ENCODE peak calls at places on chromosomes 3 and 15, in ten cellular contexts. A is endodermal cell; K is sigmoid colon; R is hepatocyte; E is mesendoderm; H is DND-41; S is CD8-positive, alpha-beta memory T cell; P is Peyer's patch; Q is pancreas; T is K562. N is an unnamed sample.

GRCh38 chr3:106176734-106177133 is 307.9 kb upstream of the CBLB start:
- DNase-seq in A (no peak), K (no peak), R (no peak), E (no peak), H (peak; percentile 35), S (peak; percentile 74), P (no peak), Q (no peak), T (no peak), N (no peak)

GRCh38 chr3:60579734-60580133 is 671.5 kb downstream of the FHIT start:
- DNase-seq in A (no peak), K (no peak), R (peak; percentile 36), E (peak; percentile 38), H (no peak), S (no peak), P (no peak), Q (no peak), T (no peak), N (no peak)

GRCh38 chr3:184911570-184911969 is 99.6 kb downstream of the VPS8 start:
- DNase-seq in A (no peak), K (no peak), R (no peak), E (no peak), H (no peak), S (no peak), P (no peak), Q (no peak), T (no peak), N (no peak)

GRCh38 chr3:194995922-194996321 is 275.0 kb downstream of the XXYLT1 start:
- DNase-seq in A (peak; percentile 33), K (peak; percentile 26), R (no peak), E (no peak), H (no peak), S (no peak), P (peak; percentile 36), Q (no peak), T (no peak), N (peak; percentile 22)

GRCh38 chr3:49158108-49158709 is 7.9 kb downstream of the CCDC71 start:
- DNase-seq in A (peak; percentile 90), K (no peak), R (peak; percentile 49), E (peak; percentile 77), H (peak; percentile 75), S (peak; percentile 78), P (peak; percentile 89), Q (no peak), T (peak; percentile 40), N (no peak)

GRCh38 chr15:94306700-94307650 is 75.6 kb downstream of the MCTP2 start:
- DNase-seq in A (no peak), K (no peak), R (no peak), E (no peak), H (no peak), S (peak; percentile 53), P (no peak), Q (no peak), T (no peak), N (no peak)

GRCh38 chr15:93040288-93041158 is 48.5 kb downstream of the RGMA start:
- DNase-seq in A (no peak), K (peak; percentile 60), R (no peak), E (no peak), H (no peak), S (peak; percentile 21), P (no peak), Q (peak; percentile 23), T (no peak), N (peak; percentile 84)

GRCh38 chr3:10628902-10629700 is 123.7 kb upstream of the ATP2B2 start:
- DNase-seq in A (no peak), K (no peak), R (no peak), E (no peak), H (no peak), S (no peak), P (no peak), Q (no peak), T (no peak), N (no peak)

GRCh38 chr15:67175643-67176071 is 78.8 kb downstream of the AAGAB start:
- DNase-seq in A (peak; percentile 71), K (peak; percentile 83), R (peak; percentile 55), E (peak; percentile 65), H (no peak), S (no peak), P (peak; percentile 69), Q (no peak), T (no peak), N (no peak)

GRCh38 chr3:50644556-50644955 is 27.6 kb downstream of the MAPKAPK3 start:
- DNase-seq in A (no peak), K (no peak), R (no peak), E (no peak), H (no peak), S (no peak), P (no peak), Q (no peak), T (no peak), N (no peak)

GRCh38 chr3:4716731-4717362 is 223.7 kb downstream of the ITPR1 start:
- DNase-seq in A (no peak), K (no peak), R (no peak), E (no peak), H (no peak), S (no peak), P (no peak), Q (no peak), T (no peak), N (no peak)

GRCh38 chr15:68354923-68355322 is 77.0 kb downstream of the ITGA11 start:
- DNase-seq in A (peak; percentile 55), K (no peak), R (peak; percentile 63), E (peak; percentile 74), H (no peak), S (no peak), P (no peak), Q (no peak), T (no peak), N (no peak)

GRCh38 chr3:112653209-112653871 is 12.4 kb upstream of the CCDC80 start:
- DNase-seq in A (no peak), K (peak; percentile 68), R (peak; percentile 42), E (no peak), H (no peak), S (no peak), P (no peak), Q (no peak), T (no peak), N (no peak)

GRCh38 chr15:48557335-48557734 is 88.2 kb downstream of the FBN1 start:
- DNase-seq in A (no peak), K (no peak), R (no peak), E (no peak), H (no peak), S (no peak), P (no peak), Q (no peak), T (no peak), N (no peak)

GRCh38 chr3:117610156-117610555 is 900.6 kb downstream of the TUSC7 start:
- DNase-seq in A (no peak), K (no peak), R (no peak), E (no peak), H (no peak), S (no peak), P (no peak), Q (no peak), T (no peak), N (no peak)

GRCh38 chr3:129614927-129615363 is 8.5 kb upstream of the PLXND1 start:
- DNase-seq in A (no peak), K (peak; percentile 77), R (no peak), E (no peak), H (no peak), S (no peak), P (no peak), Q (peak; percentile 55), T (peak; percentile 52), N (peak; percentile 77)
- H3K27me3 ChIP-seq in A (no peaks in the 10 kb centered on the region), K (no peaks in the 10 kb centered on the region), R (no peaks in the 10 kb centered on the region), E (no peaks in the 10 kb centered on the region), H (no peaks in the 10 kb centered on the region), S (no peaks in the 10 kb centered on the region), P (no peaks in the 10 kb centered on the region), Q (no peaks in the 10 kb centered on the region), T (no peaks in the 10 kb centered on the region), N (no peaks in the 10 kb centered on the region)

DNA sequence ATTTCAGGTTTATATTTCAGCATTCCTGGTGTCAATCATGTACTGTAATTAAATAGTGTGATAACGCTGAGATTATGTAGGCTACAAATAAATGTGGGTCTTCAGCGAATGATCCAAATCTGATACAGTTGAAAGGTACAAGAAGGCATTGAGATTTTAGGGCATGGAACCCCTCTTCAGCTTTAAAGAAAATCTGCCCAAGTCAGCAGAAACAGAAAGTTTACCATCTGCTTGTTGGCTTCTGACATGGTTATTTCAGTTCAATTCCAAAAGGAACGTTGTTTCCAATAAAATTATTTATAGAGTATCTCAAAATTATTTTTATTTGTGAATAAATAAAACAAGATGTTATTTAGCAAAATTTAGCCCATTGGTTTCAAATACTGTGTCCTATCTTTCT is 400.2 kb upstream of the RORA start:
- DNase-seq in A (no peak), K (no peak), R (no peak), E (no peak), H (no peak), S (no peak), P (no peak), Q (no peak), T (no peak), N (no peak)
- H3K27me3 ChIP-seq in A (no peaks in the 10 kb centered on the region), K (no peaks in the 10 kb centered on the region), R (no peaks in the 10 kb centered on the region), E (no peaks in the 10 kb centered on the region), H (peaks cover 4% of the 10 kb centered on the region), S (no peaks in the 10 kb centered on the region), P (no peaks in the 10 kb centered on the region), Q (no peaks in the 10 kb centered on the region), T (no peaks in the 10 kb centered on the region), N (no peaks in the 10 kb centered on the region)

GRCh38 chr3:71776543-71776942 is 8.4 kb downstream of the PROK2 start:
- DNase-seq in A (no peak), K (no peak), R (no peak), E (no peak), H (no peak), S (no peak), P (no peak), Q (no peak), T (no peak), N (no peak)
- H3K27me3 ChIP-seq in A (peaks cover 8% of the 10 kb centered on the region), K (peaks cover 10% of the 10 kb centered on the region), R (peaks cover 42% of the 10 kb centered on the region), E (no peaks in the 10 kb centered on the region), H (no peaks in the 10 kb centered on the region), S (peaks cover 10% of the 10 kb centered on the region), P (no peaks in the 10 kb centered on the region), Q (peaks cover 21% of the 10 kb centered on the region), T (no peaks in the 10 kb centered on the region), N (peaks cover 30% of the 10 kb centered on the region)

GRCh38 chr3:190862209-190863118 is at the start of gene GMNC:
- DNase-seq in A (peak; percentile 93), K (peak; percentile 89), R (peak; percentile 89), E (peak; percentile 87), H (no peak), S (no peak), P (peak; percentile 85), Q (peak; percentile 93), T (no peak), N (peak; percentile 91)

GRCh38 chr3:190864002-190864401 is 1.5 kb upstream of the GMNC start:
- DNase-seq in A (no peak), K (no peak), R (no peak), E (no peak), H (no peak), S (no peak), P (no peak), Q (no peak), T (no peak), N (no peak)

GRCh38 chr3:190865419-190865818 is 2.9 kb upstream of the GMNC start:
- DNase-seq in A (no peak), K (no peak), R (no peak), E (no peak), H (no peak), S (no peak), P (no peak), Q (no peak), T (no peak), N (no peak)

GRCh38 chr3:190860531-190860930 is 2.0 kb downstream of the GMNC start:
- DNase-seq in A (no peak), K (no peak), R (no peak), E (peak; percentile 61), H (no peak), S (no peak), P (no peak), Q (no peak), T (no peak), N (no peak)

GRCh38 chr3:190863119-190863465 is 598 bp upstream of the GMNC start:
- DNase-seq in A (no peak), K (no peak), R (no peak), E (no peak), H (no peak), S (no peak), P (no peak), Q (no peak), T (no peak), N (no peak)
- H3K27me3 ChIP-seq in A (peaks cover 55% of the 10 kb centered on the region), K (no peaks in the 10 kb centered on the region), R (peaks cover 9% of the 10 kb centered on the region), E (no peaks in the 10 kb centered on the region), H (no peaks in the 10 kb centered on the region), S (no peaks in the 10 kb centered on the region), P (no peaks in the 10 kb centered on the region), Q (no peaks in the 10 kb centered on the region), T (no peaks in the 10 kb centered on the region), N (peaks cover 18% of the 10 kb centered on the region)

N was measured in upper lobe of right lung.